ENCODE peak calls at places on chromosomes 6 and 20, in five cellular contexts. Y is HCT116, D is A549, S is HepG2, G is K562. U is an unnamed sample.

GRCh38 chr20:45833883-45834796 is 541 bp downstream of the SNX21 start:
- DNase-seq in D (peak), Y (no peak), S (peak), G (peak), U (no peak)

GRCh38 chr6:49787176-49787575 is at the start of gene PGK2:
- DNase-seq in D (peak), Y (peak), G (peak), S (no peak), U (no peak)

GRCh38 chr20:18258126-18258860 is 30.0 kb upstream of the ZNF133 start:
- DNase-seq in S (peak), D (peak), Y (no peak), G (no peak), U (no peak)

GRCh38 chr6:21922086-21922485 is 328.5 kb downstream of the SOX4 start:
- DNase-seq in D (peak), G (no peak), Y (no peak), S (no peak), U (no peak)

GRCh38 chr6:46453756-46454316 is 37.4 kb downstream of the RCAN2 start:
- DNase-seq in G (no peak), Y (no peak), D (no peak), S (no peak), U (no peak)

GRCh38 chr20:2698186-2698817 is 5.7 kb downstream of the EBF4 start:
- DNase-seq in Y (no peak), G (no peak), S (no peak), D (no peak), U (no peak)

GRCh38 chr6:168167431-168168315 is 88.7 kb upstream of the FRMD1 start:
- DNase-seq in G (no peak), D (no peak), Y (no peak), S (no peak), U (no peak)

GRCh38 chr20:35318502-35319157 is 26.4 kb upstream of the FAM83C start:
- DNase-seq in D (peak), G (no peak), S (peak), Y (peak), U (peak)

GRCh38 chr6:170143401-170144150 is 147.3 kb downstream of the DLL1 start:
- DNase-seq in D (no peak), G (no peak), Y (no peak), S (no peak), U (no peak)

GRCh38 chr20:56247954-56248782 is at the start of gene MC3R:
- DNase-seq in D (peak), G (peak), S (peak), Y (peak), U (peak)

GRCh38 chr6:160004018-160004417 is 35.1 kb downstream of the IGF2R start:
- DNase-seq in S (no peak), Y (no peak), G (no peak), D (no peak), U (no peak)

GRCh38 chr6:70790483-70790882 is 122.8 kb downstream of the SMAP1 start:
- DNase-seq in G (no peak), D (no peak), Y (no peak), S (no peak), U (no peak)

GRCh38 chr6:160252073-160252809 is 6.4 kb downstream of the SLC22A2 start:
- DNase-seq in Y (no peak), S (no peak), D (no peak), G (no peak), U (no peak)

GRCh38 chr20:44402391-44403193 is 47.1 kb downstream of the HNF4A start:
- DNase-seq in Y (no peak), D (no peak), S (peak), G (no peak), U (no peak)

GRCh38 chr6:98634569-98634968 is 199.8 kb upstream of the POU3F2 start:
- DNase-seq in D (no peak), Y (no peak), G (no peak), S (no peak), U (no peak)

GRCh38 chr6:11909696-11910132 is 102.4 kb upstream of the HIVEP1 start:
- DNase-seq in D (no peak), S (no peak), Y (no peak), G (no peak), U (no peak)

GRCh38 chr6:35876902-35877301 is 44.0 kb downstream of the SRPK1 start:
- DNase-seq in D (no peak), G (no peak), S (no peak), Y (no peak), U (no peak)

GRCh38 chr6:28220164-28221133 is 4.6 kb upstream of the ZSCAN9 start:
- DNase-seq in G (no peak), S (no peak), D (no peak), Y (no peak), U (no peak)

GRCh38 chr6:169156108-169156821 is 97.4 kb downstream of the THBS2 start:
- DNase-seq in Y (no peak), G (no peak), D (no peak), S (no peak), U (no peak)

GRCh38 chr20:51337126-51337805 is 205.3 kb downstream of the NFATC2 start:
- DNase-seq in D (no peak), G (no peak), S (no peak), Y (no peak), U (no peak)

GRCh38 chr20:18672826-18673225 is 85.0 kb downstream of the DTD1 start:
- DNase-seq in S (no peak), Y (no peak), D (no peak), G (no peak), U (no peak)

GRCh38 chr6:11584264-11584663 is 46.7 kb downstream of the TMEM170B start:
- DNase-seq in S (no peak), Y (no peak), D (no peak), G (no peak), U (no peak)

GRCh38 chr20:39302312-39302711 is 340.2 kb downstream of the DHX35 start:
- DNase-seq in D (no peak), Y (no peak), S (no peak), G (no peak), U (no peak)

GRCh38 chr6:44009425-44010321 is 117.6 kb downstream of the MRPL14 start:
- DNase-seq in D (no peak), Y (no peak), G (no peak), S (no peak), U (no peak)

GRCh38 chr6:44008821-44009370 is 118.4 kb downstream of the MRPL14 start:
- DNase-seq in S (no peak), G (no peak), D (no peak), Y (no peak), U (no peak)

GRCh38 chr6:44010411-44011349 is 116.6 kb downstream of the MRPL14 start:
- DNase-seq in Y (peak), G (no peak), D (no peak), S (no peak), U (peak)

GRCh38 chr6:44011350-44011925 is 115.8 kb downstream of the MRPL14 start:
- DNase-seq in G (no peak), Y (no peak), S (no peak), D (no peak), U (no peak)

DNA sequence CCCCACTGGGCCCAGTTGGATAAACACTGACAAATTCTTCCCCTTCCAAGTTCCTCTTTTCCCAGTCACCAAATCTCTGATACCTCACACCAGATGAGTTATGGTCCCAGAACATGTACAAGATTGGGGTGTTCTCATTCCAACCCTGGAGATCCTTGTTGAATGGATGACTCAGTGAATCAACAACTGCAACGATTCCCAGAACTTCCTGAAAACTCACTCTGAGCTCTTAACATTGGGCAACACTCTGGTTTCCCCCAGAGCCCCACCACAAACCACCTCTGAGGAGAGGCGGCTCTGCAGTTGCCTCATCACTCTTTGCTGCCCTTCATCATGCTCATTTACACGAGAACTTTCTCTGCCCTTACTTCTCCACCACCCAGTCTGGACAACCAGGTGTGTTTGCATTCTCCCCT is 115.2 kb downstream of the MRPL14 start:
- DNase-seq in Y (no peak), S (no peak), D (peak), G (no peak), U (no peak)
- TF ChIP-seq REST in Y (no peak), S (no peak), D (no peak), G (no peak), U (no peak)

GRCh38 chr6:119443993-119444641 is 94.6 kb upstream of the MAN1A1 start:
- DNase-seq in D (no peak), Y (no peak), S (no peak), G (no peak), U (no peak)

GRCh38 chr6:119446623-119447008 is 97.1 kb upstream of the MAN1A1 start:
- DNase-seq in D (no peak), S (no peak), G (no peak), Y (no peak), U (no peak)

GRCh38 chr6:119444642-119445557 is 95.3 kb upstream of the MAN1A1 start:
- DNase-seq in S (no peak), Y (no peak), D (no peak), G (peak), U (no peak)

GRCh38 chr6:119442776-119443184 is 93.2 kb upstream of the MAN1A1 start:
- DNase-seq in G (no peak), D (no peak), Y (no peak), S (peak), U (no peak)

DNA sequence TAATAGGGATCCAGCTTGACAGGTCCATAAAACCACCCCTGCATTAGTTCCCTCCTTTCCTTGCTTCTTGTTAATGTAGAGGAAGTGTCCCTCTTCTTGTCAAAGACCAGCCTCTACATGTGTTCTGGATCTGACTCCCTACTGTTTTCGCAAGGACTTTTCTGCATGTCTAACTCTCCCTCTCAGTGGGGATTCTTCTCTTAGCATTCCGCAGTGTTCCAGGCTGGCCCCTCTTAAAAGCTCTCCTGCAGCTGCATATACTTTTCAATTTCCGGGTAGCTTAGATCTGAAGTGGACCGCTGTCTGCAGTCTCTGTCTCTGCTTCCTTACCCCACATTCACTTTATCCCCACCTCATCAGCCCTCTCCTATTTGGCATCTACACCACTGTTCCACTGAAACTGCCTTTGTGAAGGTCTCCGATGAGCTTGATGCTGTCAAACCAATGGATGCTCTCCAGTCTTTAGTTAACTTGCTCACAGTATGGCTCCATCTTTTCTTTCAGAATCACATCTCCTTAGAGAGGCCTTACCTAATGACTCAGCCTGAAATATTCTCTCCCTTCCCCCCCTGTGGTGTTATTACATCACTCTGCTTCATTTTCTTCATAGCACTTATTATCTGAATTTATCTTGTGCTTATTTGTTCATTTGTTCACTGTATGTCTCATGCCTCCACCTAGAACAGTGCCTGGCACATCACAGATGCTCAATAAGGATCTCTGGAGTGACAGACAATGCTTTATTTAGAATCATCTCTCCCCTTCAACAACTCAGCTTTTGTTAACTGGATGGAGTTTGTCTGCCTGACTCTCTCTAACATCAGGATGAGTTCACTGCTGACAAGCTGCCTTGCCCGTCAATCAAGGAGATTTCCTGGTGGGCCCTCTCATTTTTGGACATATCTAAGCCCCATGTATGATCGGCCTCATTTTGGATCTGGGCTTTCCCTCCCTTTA is 96.4 kb upstream of the MAN1A1 start:
- DNase-seq in G (no peak), Y (no peak), D (no peak), S (no peak), U (no peak)
- TF ChIP-seq REST in G (no peak), Y (no peak), D (no peak), S (no peak), U (no peak)

DNA sequence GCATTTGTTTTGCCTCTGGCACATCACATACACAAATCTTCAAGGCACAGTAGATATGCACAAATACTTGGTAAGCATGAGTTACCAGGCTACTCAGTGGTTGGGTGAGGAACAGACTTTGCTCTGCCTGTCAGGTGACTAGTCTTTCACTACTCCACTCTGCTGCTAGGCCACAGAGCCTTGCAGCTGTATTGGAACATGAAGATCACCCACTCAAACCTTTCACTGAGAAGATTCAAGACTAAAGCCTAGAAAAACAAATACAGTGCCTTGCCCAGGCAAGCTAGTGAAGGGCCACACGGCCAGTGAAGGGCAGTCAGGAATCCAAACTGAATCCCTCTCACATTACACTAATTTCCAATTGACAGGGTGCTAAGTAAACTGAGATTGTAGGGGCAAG is 47.0 kb downstream of the DTNBP1 start:
- DNase-seq in S (peak), G (no peak), Y (no peak), D (no peak), U (no peak)
- TF ChIP-seq REST in S (no peak), G (no peak), Y (no peak), D (no peak), U (no peak)

GRCh38 chr20:37265152-37265551 is 3.5 kb upstream of the GHRH start:
- DNase-seq in G (no peak), Y (no peak), S (no peak), D (no peak), U (no peak)
- TF ChIP-seq REST in G (no peak), Y (no peak), S (no peak), D (no peak), U (no peak)

GRCh38 chr20:19715986-19716385 is 42.1 kb upstream of the RIN2 start:
- DNase-seq in S (no peak), G (no peak), D (no peak), Y (no peak), U (no peak)

GRCh38 chr20:19710336-19710721 is 47.7 kb upstream of the RIN2 start:
- DNase-seq in G (no peak), S (no peak), Y (no peak), D (peak), U (no peak)

GRCh38 chr20:19711126-19711525 is 46.9 kb upstream of the RIN2 start:
- DNase-seq in Y (no peak), S (no peak), D (no peak), G (no peak), U (no peak)

GRCh38 chr20:19712737-19713260 is 45.3 kb upstream of the RIN2 start:
- DNase-seq in G (no peak), S (no peak), Y (no peak), D (no peak), U (no peak)

GRCh38 chr20:19713851-19714716 is 44.0 kb upstream of the RIN2 start:
- DNase-seq in D (no peak), Y (no peak), S (no peak), G (no peak), U (no peak)
- TF ChIP-seq REST in D (no peak), Y (no peak), S (no peak), G (no peak), U (no peak)

DNA sequence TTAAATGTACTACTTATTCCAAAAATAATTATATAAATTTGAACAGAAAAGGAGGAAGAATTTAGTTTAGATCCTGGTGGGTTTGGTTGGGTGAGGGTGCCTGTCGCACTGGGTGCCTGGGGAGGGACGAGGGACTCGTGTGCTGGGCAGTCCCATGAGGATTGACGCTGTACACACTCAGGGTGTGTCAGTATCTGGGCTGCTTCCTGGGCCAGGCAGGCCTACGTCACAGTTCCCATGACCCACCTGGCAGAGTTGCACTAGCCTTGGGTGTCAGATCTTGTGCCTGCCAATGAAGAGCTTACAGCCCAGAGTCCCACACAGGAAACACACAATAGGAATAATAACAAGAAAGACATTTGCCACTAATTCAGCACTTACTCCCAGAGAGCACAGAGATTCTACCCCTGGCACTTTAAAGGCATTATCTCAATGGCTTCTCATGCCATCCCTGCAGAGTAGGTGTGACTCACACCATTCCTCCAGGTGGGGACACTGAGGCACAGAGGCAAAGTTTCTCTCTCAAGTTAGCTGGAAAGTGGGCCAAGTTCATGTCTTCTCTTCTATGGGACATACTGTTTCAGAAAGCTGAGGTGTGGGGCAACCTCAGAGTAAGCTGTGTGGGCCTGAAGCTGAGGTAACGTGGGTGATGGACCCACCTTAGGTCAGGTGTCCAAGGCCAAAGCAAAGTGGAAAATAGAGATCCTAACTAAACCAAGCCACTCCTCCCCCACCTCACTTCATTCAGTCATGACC is 1.3 kb upstream of the SDCBP2 start:
- DNase-seq in Y (no peak), S (no peak), G (no peak), D (peak), U (no peak)
- TF ChIP-seq REST in Y (no peak), S (no peak), G (no peak), D (no peak), U (no peak)

GRCh38 chr6:109229536-109229935 is 134.2 kb downstream of the CEP57L1 start:
- DNase-seq in G (peak), S (no peak), Y (no peak), D (peak), U (no peak)
- TF ChIP-seq REST in G (no peak), S (no peak), Y (no peak), D (no peak), U (no peak)

GRCh38 chr6:111210074-111210729 is 122.9 kb downstream of the SLC16A10 start:
- DNase-seq in Y (peak), G (peak), D (peak), S (peak), U (peak)
- TF ChIP-seq REST in Y (no peak), G (no peak), D (no peak), S (no peak), U (no peak)

DNA sequence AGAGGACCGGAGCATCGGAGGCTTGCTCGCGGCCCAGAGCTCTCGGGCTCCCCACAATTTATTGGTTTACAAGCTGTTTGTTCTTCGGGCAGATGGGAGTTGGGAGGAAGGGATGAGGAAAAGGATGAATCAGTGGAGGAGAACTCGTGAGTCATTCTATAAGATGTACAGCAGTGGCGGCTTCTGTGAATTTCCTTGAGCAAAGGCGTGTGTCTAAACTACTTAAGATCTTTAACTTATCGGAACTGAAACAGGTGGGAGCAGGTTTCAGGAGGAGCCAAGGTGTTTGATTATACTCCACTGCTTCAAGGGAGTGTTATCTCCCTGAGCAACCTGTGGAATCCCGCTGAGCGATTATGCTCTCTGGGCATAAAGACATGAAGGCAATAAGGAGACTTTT is 50.5 kb upstream of the IBTK start:
- DNase-seq in Y (peak), G (no peak), S (no peak), D (peak), U (no peak)
- TF ChIP-seq REST in Y (no peak), G (no peak), S (no peak), D (no peak), U (no peak)